ENCODE peak calls at places on chromosome 5, in eight cellular contexts. W, H, Z, G, V, T, O and M are unnamed samples.

GRCh38 chr5:158277276-158277675 is 418.3 kb upstream of the CLINT1 start:
- DNase-seq in W (no peak), T (no peak), G (no peak), H (no peak), V (peak; percentile 50), O (no peak), Z (no peak), M (no peak)

GRCh38 chr5:131262953-131263541 is 806 bp upstream of the CDC42SE2 start:
- DNase-seq in Z (no peak), H (no peak), T (no peak), W (peak; percentile 58), G (peak; percentile 17), O (no peak), V (no peak), M (peak; percentile 54)

GRCh38 chr5:142694092-142694856 is 8.4 kb upstream of the FGF1 start:
- DNase-seq in V (no peak), O (no peak), H (no peak), G (no peak), Z (no peak), W (no peak), T (no peak), M (no peak)

GRCh38 chr5:96146675-96147074 is 185.0 kb upstream of the ELL2 start:
- DNase-seq in O (peak; percentile 71), Z (no peak), G (peak; percentile 51), V (no peak), T (no peak), H (peak; percentile 66), W (peak; percentile 45), M (no peak)

GRCh38 chr5:79436224-79436623 is 77.7 kb downstream of the HOMER1 start:
- DNase-seq in W (no peak), O (peak; percentile 79), T (no peak), H (peak; percentile 60), V (no peak), G (peak; percentile 72), Z (no peak), M (peak; percentile 1)

GRCh38 chr5:151772029-151772867 is 494 bp downstream of the G3BP1 start:
- DNase-seq in G (peak; percentile 38), V (peak; percentile 4), O (peak; percentile 76), W (peak; percentile 62), T (no peak), Z (no peak), H (peak; percentile 16), M (peak; percentile 61)

GRCh38 chr5:95609711-95610110 is 10.2 kb upstream of the GPR150 start:
- DNase-seq in O (no peak), T (no peak), H (no peak), G (no peak), V (no peak), Z (no peak), W (no peak), M (no peak)

GRCh38 chr5:138974227-138975063 is 99.3 kb upstream of the LRRTM2 start:
- DNase-seq in H (peak; percentile 48), Z (no peak), O (peak; percentile 67), V (no peak), T (no peak), G (peak; percentile 90), W (no peak), M (no peak)

GRCh38 chr5:175590471-175590881 is 67.4 kb upstream of the HRH2 start:
- DNase-seq in O (peak; percentile 24), Z (no peak), H (peak; percentile 12), T (no peak), G (peak; percentile 93), W (no peak), V (no peak), M (no peak)

GRCh38 chr5:534743-535671 is 10.8 kb upstream of the SLC9A3 start:
- DNase-seq in T (no peak), O (no peak), Z (no peak), G (no peak), H (no peak), V (no peak), W (no peak), M (no peak)

GRCh38 chr5:83919071-83920041 is 198.7 kb upstream of the HAPLN1 start:
- DNase-seq in W (no peak), V (no peak), O (peak; percentile 11), H (no peak), Z (no peak), T (no peak), G (no peak), M (no peak)

GRCh38 chr5:132962429-132962928 is 955 bp downstream of the AFF4 start:
- DNase-seq in T (no peak), V (peak; percentile 2), H (peak; percentile 44), O (peak; percentile 60), Z (no peak), W (peak; percentile 40), G (peak; percentile 83), M (peak; percentile 21)

GRCh38 chr5:174724484-174725260 is at the start of gene MSX2:
- DNase-seq in W (no peak), G (peak; percentile 92), T (no peak), Z (no peak), H (peak; percentile 97), V (no peak), O (peak; percentile 92), M (peak; percentile 96)

GRCh38 chr5:134079748-134080581 is 34.5 kb upstream of the TCF7 start:
- DNase-seq in T (peak; percentile 74), H (no peak), V (no peak), W (peak; percentile 35), O (no peak), G (no peak), Z (no peak), M (no peak)

GRCh38 chr5:180135967-180136641 is 64.5 kb upstream of the RNF130 start:
- DNase-seq in Z (no peak), W (no peak), O (no peak), G (no peak), T (no peak), H (no peak), V (no peak), M (no peak)

GRCh38 chr5:87924451-87924850 is 344.2 kb downstream of the TMEM161B start:
- DNase-seq in G (no peak), V (no peak), H (no peak), Z (no peak), W (no peak), O (no peak), T (no peak), M (no peak)